ENCODE peak calls at places on chromosome 1, in nine cellular contexts. Q is central memory CD8-positive, alpha-beta T cell; J is kidney tubule cell; N is hepatic stellate cell; W is brain microvascular endothelial cell; H is aorta; V is choroid plexus epithelial cell; C is cardiac fibroblast; O is stimulated activated CD8-positive, alpha-beta memory T cell treated with anti-CD3 and anti-CD28 coated beads, Interleukin-4, amount 100 ng/mL, for 4 hours. A is an unnamed sample.

GRCh38 chr1:192538407-192539311 is 36.9 kb upstream of the RGS1 start:
- DNase-seq in Q (peak), J (no peak), N (no peak), W (no peak), H (no peak), V (peak), C (peak), O (no peak), A (no peak)

GRCh38 chr1:78468511-78468910 is 22.3 kb upstream of the PTGFR start:
- DNase-seq in Q (no peak), J (no peak), N (no peak), W (no peak), H (no peak), V (no peak), C (no peak), O (no peak), A (no peak)

GRCh38 chr1:204130178-204130577 is 21.7 kb downstream of the ETNK2 start:
- DNase-seq in Q (no peak), J (peak), N (no peak), W (no peak), H (no peak), V (no peak), C (no peak), O (no peak), A (no peak)

GRCh38 chr1:16617101-16617727 is 3.9 kb upstream of the NBPF1 start:
- DNase-seq in Q (no peak), J (no peak), N (no peak), W (no peak), H (peak), V (no peak), C (no peak), O (no peak), A (no peak)

GRCh38 chr1:203763505-203763904 is 1.5 kb upstream of the LAX1 start:
- DNase-seq in Q (no peak), J (no peak), N (no peak), W (no peak), H (no peak), V (no peak), C (no peak), O (no peak), A (no peak)

GRCh38 chr1:231172411-231172810 is 10.6 kb downstream of the TRIM67 start:
- DNase-seq in Q (no peak), J (no peak), N (no peak), W (no peak), H (no peak), V (no peak), C (no peak), O (no peak), A (no peak)

GRCh38 chr1:14826172-14826636 is 227.7 kb downstream of the KAZN start:
- DNase-seq in Q (no peak), J (no peak), N (no peak), W (peak), H (no peak), V (peak), C (peak), O (no peak), A (peak)

GRCh38 chr1:175390522-175391247 is 198.1 kb upstream of the KIAA0040 start:
- DNase-seq in Q (no peak), J (no peak), N (no peak), W (no peak), H (no peak), V (no peak), C (no peak), O (no peak), A (no peak)

GRCh38 chr1:31159869-31160611 is 79.6 kb downstream of the NKAIN1 start:
- DNase-seq in Q (no peak), J (no peak), N (no peak), W (no peak), H (no peak), V (no peak), C (no peak), O (no peak), A (no peak)

GRCh38 chr1:161185282-161185682 is 8.0 kb upstream of the B4GALT3 start:
- DNase-seq in Q (peak), J (no peak), N (peak), W (no peak), H (peak), V (peak), C (peak), O (peak), A (no peak)

GRCh38 chr1:177863776-177864175 is 106.1 kb downstream of the SEC16B start:
- DNase-seq in Q (no peak), J (no peak), N (no peak), W (no peak), H (no peak), V (no peak), C (no peak), O (no peak), A (no peak)

GRCh38 chr1:218866507-218866906 is 307.2 kb upstream of the LYPLAL1 start:
- DNase-seq in Q (no peak), J (no peak), N (no peak), W (no peak), H (no peak), V (no peak), C (no peak), O (no peak), A (no peak)

GRCh38 chr1:12505176-12505575 is 112.8 kb downstream of the DHRS3 start:
- DNase-seq in Q (no peak), J (no peak), N (no peak), W (no peak), H (no peak), V (no peak), C (no peak), O (no peak), A (no peak)

GRCh38 chr1:115828101-115829022 is 12.6 kb downstream of the NHLH2 start:
- DNase-seq in Q (no peak), J (no peak), N (no peak), W (peak), H (peak), V (peak), C (peak), O (no peak), A (no peak)

GRCh38 chr1:154350383-154350782 is 25.1 kb downstream of the ATP8B2 start:
- DNase-seq in Q (no peak), J (no peak), N (no peak), W (no peak), H (no peak), V (no peak), C (no peak), O (no peak), A (no peak)

GRCh38 chr1:220908757-220909156 is 29.5 kb downstream of the HLX start:
- DNase-seq in Q (no peak), J (peak), N (no peak), W (no peak), H (no peak), V (peak), C (peak), O (no peak), A (peak)

GRCh38 chr1:161986328-161986727 is 37.3 kb downstream of the OLFML2B start:
- DNase-seq in Q (no peak), J (no peak), N (no peak), W (no peak), H (no peak), V (no peak), C (no peak), O (no peak), A (no peak)

GRCh38 chr1:31931241-31932225 is 6.6 kb downstream of the PTP4A2 start:
- DNase-seq in Q (no peak), J (peak), N (no peak), W (no peak), H (no peak), V (peak), C (peak), O (no peak), A (peak)

GRCh38 chr1:81414417-81415087 is 386.2 kb upstream of the ADGRL2 start:
- DNase-seq in Q (no peak), J (peak), N (peak), W (peak), H (peak), V (peak), C (peak), O (no peak), A (no peak)

GRCh38 chr1:114986286-114986685 is 43.3 kb upstream of the TSHB start:
- DNase-seq in Q (no peak), J (no peak), N (no peak), W (no peak), H (no peak), V (no peak), C (peak), O (no peak), A (no peak)

GRCh38 chr1:94050263-94050662 is 70.7 kb downstream of the ABCA4 start:
- DNase-seq in Q (no peak), J (peak), N (no peak), W (no peak), H (no peak), V (no peak), C (no peak), O (no peak), A (no peak)